ENCODE peak calls at places on chromosomes 11 and 22, in ten cellular contexts. One of them, this sample, is unnamed.

GRCh38 chr11:105781807-105782206 is 171.9 kb downstream of the GRIA4 start:
- DNase-seq in left lung: no peak
- DNase-seq in GM04503: no peak
- DNase-seq in posterior cingulate gyrus: no peak
- DNase-seq in T-helper 1 cell: no peak
- DNase-seq in GM20000: no peak
- DNase-seq in M059J: no peak
- DNase-seq in stimulated activated CD4-positive, alpha-beta T cell treated with anti-CD3 and anti-CD28 coated beads, Interleukin-4, amount 100 ng/mL, for 48 hours: no peak
- DNase-seq in CD8-positive, alpha-beta T cell: no peak
- DNase-seq in skeletal muscle cell: no peak
- DNase-seq in this sample: no peak

GRCh38 chr11:65793625-65794400 is 7.0 kb downstream of the OVOL1 start:
- DNase-seq in left lung: peak; percentile 54
- DNase-seq in T-helper 1 cell: no peak
- DNase-seq in GM04503: no peak
- DNase-seq in CD8-positive, alpha-beta T cell: no peak
- DNase-seq in GM20000: no peak
- DNase-seq in posterior cingulate gyrus: no peak
- DNase-seq in skeletal muscle cell: no peak
- DNase-seq in stimulated activated CD4-positive, alpha-beta T cell treated with anti-CD3 and anti-CD28 coated beads, Interleukin-4, amount 100 ng/mL, for 48 hours: no peak
- DNase-seq in M059J: no peak
- DNase-seq in this sample: no peak

GRCh38 chr11:86360775-86361395 is 13.8 kb upstream of the CCDC81 start:
- DNase-seq in CD8-positive, alpha-beta T cell: no peak
- DNase-seq in left lung: no peak
- DNase-seq in stimulated activated CD4-positive, alpha-beta T cell treated with anti-CD3 and anti-CD28 coated beads, Interleukin-4, amount 100 ng/mL, for 48 hours: no peak
- DNase-seq in GM20000: no peak
- DNase-seq in T-helper 1 cell: no peak
- DNase-seq in skeletal muscle cell: peak; percentile 24
- DNase-seq in posterior cingulate gyrus: no peak
- DNase-seq in GM04503: no peak
- DNase-seq in M059J: peak; percentile 48
- DNase-seq in this sample: peak; percentile 23

GRCh38 chr11:98183034-98183433 is 837.7 kb upstream of the CNTN5 start:
- DNase-seq in T-helper 1 cell: no peak
- DNase-seq in GM20000: no peak
- DNase-seq in posterior cingulate gyrus: no peak
- DNase-seq in CD8-positive, alpha-beta T cell: no peak
- DNase-seq in stimulated activated CD4-positive, alpha-beta T cell treated with anti-CD3 and anti-CD28 coated beads, Interleukin-4, amount 100 ng/mL, for 48 hours: no peak
- DNase-seq in M059J: peak; percentile 3
- DNase-seq in GM04503: no peak
- DNase-seq in skeletal muscle cell: no peak
- DNase-seq in left lung: no peak
- DNase-seq in this sample: no peak

GRCh38 chr11:58788355-58789023 is 56.0 kb downstream of the GLYATL2 start:
- DNase-seq in GM04503: no peak
- DNase-seq in T-helper 1 cell: no peak
- DNase-seq in GM20000: peak; percentile 53
- DNase-seq in stimulated activated CD4-positive, alpha-beta T cell treated with anti-CD3 and anti-CD28 coated beads, Interleukin-4, amount 100 ng/mL, for 48 hours: no peak
- DNase-seq in skeletal muscle cell: peak; percentile 5
- DNase-seq in posterior cingulate gyrus: peak; percentile 23
- DNase-seq in left lung: no peak
- DNase-seq in CD8-positive, alpha-beta T cell: no peak
- DNase-seq in M059J: peak; percentile 74
- DNase-seq in this sample: peak; percentile 34

GRCh38 chr11:46489668-46490560 is 98.3 kb upstream of the CHRM4 start:
- DNase-seq in skeletal muscle cell: no peak
- DNase-seq in GM04503: peak; percentile 12
- DNase-seq in stimulated activated CD4-positive, alpha-beta T cell treated with anti-CD3 and anti-CD28 coated beads, Interleukin-4, amount 100 ng/mL, for 48 hours: no peak
- DNase-seq in GM20000: peak; percentile 53
- DNase-seq in left lung: no peak
- DNase-seq in posterior cingulate gyrus: peak; percentile 25
- DNase-seq in CD8-positive, alpha-beta T cell: no peak
- DNase-seq in M059J: peak; percentile 63
- DNase-seq in T-helper 1 cell: no peak
- DNase-seq in this sample: peak; percentile 46

GRCh38 chr11:57321388-57321995 is 3.3 kb downstream of the TNKS1BP1 start:
- DNase-seq in skeletal muscle cell: no peak
- DNase-seq in GM20000: no peak
- DNase-seq in stimulated activated CD4-positive, alpha-beta T cell treated with anti-CD3 and anti-CD28 coated beads, Interleukin-4, amount 100 ng/mL, for 48 hours: no peak
- DNase-seq in GM04503: no peak
- DNase-seq in posterior cingulate gyrus: no peak
- DNase-seq in CD8-positive, alpha-beta T cell: no peak
- DNase-seq in T-helper 1 cell: no peak
- DNase-seq in M059J: no peak
- DNase-seq in left lung: no peak
- DNase-seq in this sample: no peak

GRCh38 chr11:76627541-76628082 is 42.9 kb downstream of the LRRC32 start:
- DNase-seq in GM04503: no peak
- DNase-seq in left lung: no peak
- DNase-seq in M059J: no peak
- DNase-seq in skeletal muscle cell: no peak
- DNase-seq in GM20000: no peak
- DNase-seq in posterior cingulate gyrus: no peak
- DNase-seq in CD8-positive, alpha-beta T cell: no peak
- DNase-seq in stimulated activated CD4-positive, alpha-beta T cell treated with anti-CD3 and anti-CD28 coated beads, Interleukin-4, amount 100 ng/mL, for 48 hours: no peak
- DNase-seq in T-helper 1 cell: no peak
- DNase-seq in this sample: no peak

GRCh38 chr11:65320386-65321075 is 5.9 kb downstream of the CDC42EP2 start:
- DNase-seq in left lung: peak; percentile 62
- DNase-seq in M059J: no peak
- DNase-seq in posterior cingulate gyrus: no peak
- DNase-seq in GM04503: no peak
- DNase-seq in CD8-positive, alpha-beta T cell: no peak
- DNase-seq in skeletal muscle cell: no peak
- DNase-seq in stimulated activated CD4-positive, alpha-beta T cell treated with anti-CD3 and anti-CD28 coated beads, Interleukin-4, amount 100 ng/mL, for 48 hours: no peak
- DNase-seq in GM20000: no peak
- DNase-seq in T-helper 1 cell: no peak
- DNase-seq in this sample: no peak

GRCh38 chr11:61893981-61894380 is 2.6 kb upstream of the FADS3 start:
- DNase-seq in posterior cingulate gyrus: no peak
- DNase-seq in GM04503: peak; percentile 88
- DNase-seq in CD8-positive, alpha-beta T cell: no peak
- DNase-seq in skeletal muscle cell: peak; percentile 75
- DNase-seq in left lung: no peak
- DNase-seq in GM20000: no peak
- DNase-seq in stimulated activated CD4-positive, alpha-beta T cell treated with anti-CD3 and anti-CD28 coated beads, Interleukin-4, amount 100 ng/mL, for 48 hours: no peak
- DNase-seq in M059J: peak; percentile 78
- DNase-seq in T-helper 1 cell: no peak
- DNase-seq in this sample: no peak

GRCh38 chr22:47201996-47202818 is 439.8 kb downstream of the TBC1D22A start:
- DNase-seq in left lung: no peak
- DNase-seq in CD8-positive, alpha-beta T cell: no peak
- DNase-seq in stimulated activated CD4-positive, alpha-beta T cell treated with anti-CD3 and anti-CD28 coated beads, Interleukin-4, amount 100 ng/mL, for 48 hours: no peak
- DNase-seq in GM20000: no peak
- DNase-seq in GM04503: no peak
- DNase-seq in T-helper 1 cell: no peak
- DNase-seq in M059J: no peak
- DNase-seq in skeletal muscle cell: no peak
- DNase-seq in posterior cingulate gyrus: no peak
- DNase-seq in this sample: no peak

GRCh38 chr11:723120-723883 is 17.3 kb downstream of the EPS8L2 start:
- DNase-seq in stimulated activated CD4-positive, alpha-beta T cell treated with anti-CD3 and anti-CD28 coated beads, Interleukin-4, amount 100 ng/mL, for 48 hours: no peak
- DNase-seq in GM04503: no peak
- DNase-seq in CD8-positive, alpha-beta T cell: no peak
- DNase-seq in GM20000: peak; percentile 85
- DNase-seq in skeletal muscle cell: no peak
- DNase-seq in T-helper 1 cell: no peak
- DNase-seq in M059J: peak; percentile 68
- DNase-seq in left lung: no peak
- DNase-seq in posterior cingulate gyrus: peak; percentile 56
- DNase-seq in this sample: no peak

GRCh38 chr11:8584096-8584495 is 9.9 kb downstream of the STK33 start:
- DNase-seq in stimulated activated CD4-positive, alpha-beta T cell treated with anti-CD3 and anti-CD28 coated beads, Interleukin-4, amount 100 ng/mL, for 48 hours: no peak
- DNase-seq in GM04503: no peak
- DNase-seq in GM20000: no peak
- DNase-seq in M059J: peak; percentile 42
- DNase-seq in T-helper 1 cell: no peak
- DNase-seq in left lung: no peak
- DNase-seq in CD8-positive, alpha-beta T cell: no peak
- DNase-seq in posterior cingulate gyrus: no peak
- DNase-seq in skeletal muscle cell: no peak
- DNase-seq in this sample: no peak

GRCh38 chr11:74970852-74971395 is 17.8 kb upstream of the NEU3 start:
- DNase-seq in CD8-positive, alpha-beta T cell: no peak
- DNase-seq in GM20000: no peak
- DNase-seq in stimulated activated CD4-positive, alpha-beta T cell treated with anti-CD3 and anti-CD28 coated beads, Interleukin-4, amount 100 ng/mL, for 48 hours: no peak
- DNase-seq in M059J: no peak
- DNase-seq in posterior cingulate gyrus: no peak
- DNase-seq in GM04503: no peak
- DNase-seq in left lung: no peak
- DNase-seq in skeletal muscle cell: no peak
- DNase-seq in T-helper 1 cell: no peak
- DNase-seq in this sample: no peak

GRCh38 chr22:30396871-30397655 is at the start of gene SEC14L2:
- DNase-seq in left lung: peak; percentile 88
- DNase-seq in GM04503: no peak
- DNase-seq in CD8-positive, alpha-beta T cell: peak; percentile 25
- DNase-seq in M059J: peak; percentile 61
- DNase-seq in stimulated activated CD4-positive, alpha-beta T cell treated with anti-CD3 and anti-CD28 coated beads, Interleukin-4, amount 100 ng/mL, for 48 hours: peak; percentile 61
- DNase-seq in T-helper 1 cell: peak; percentile 24
- DNase-seq in GM20000: peak; percentile 56
- DNase-seq in posterior cingulate gyrus: peak; percentile 87
- DNase-seq in skeletal muscle cell: no peak
- DNase-seq in this sample: peak; percentile 43

GRCh38 chr11:61009392-61010275 is 38.2 kb downstream of the CD6 start:
- DNase-seq in CD8-positive, alpha-beta T cell: no peak
- DNase-seq in M059J: no peak
- DNase-seq in skeletal muscle cell: no peak
- DNase-seq in GM04503: no peak
- DNase-seq in stimulated activated CD4-positive, alpha-beta T cell treated with anti-CD3 and anti-CD28 coated beads, Interleukin-4, amount 100 ng/mL, for 48 hours: no peak
- DNase-seq in T-helper 1 cell: no peak
- DNase-seq in GM20000: no peak
- DNase-seq in left lung: no peak
- DNase-seq in posterior cingulate gyrus: no peak
- DNase-seq in this sample: no peak

GRCh38 chr22:19937616-19938473 is 3.7 kb upstream of the COMT start:
- DNase-seq in posterior cingulate gyrus: no peak
- DNase-seq in GM20000: no peak
- DNase-seq in stimulated activated CD4-positive, alpha-beta T cell treated with anti-CD3 and anti-CD28 coated beads, Interleukin-4, amount 100 ng/mL, for 48 hours: no peak
- DNase-seq in T-helper 1 cell: no peak
- DNase-seq in GM04503: no peak
- DNase-seq in CD8-positive, alpha-beta T cell: no peak
- DNase-seq in skeletal muscle cell: no peak
- DNase-seq in M059J: no peak
- DNase-seq in left lung: peak; percentile 13
- DNase-seq in this sample: no peak

GRCh38 chr11:45457649-45458048 is 171.5 kb upstream of the SYT13 start:
- DNase-seq in GM04503: peak; percentile 42
- DNase-seq in T-helper 1 cell: no peak
- DNase-seq in posterior cingulate gyrus: no peak
- DNase-seq in left lung: no peak
- DNase-seq in stimulated activated CD4-positive, alpha-beta T cell treated with anti-CD3 and anti-CD28 coated beads, Interleukin-4, amount 100 ng/mL, for 48 hours: no peak
- DNase-seq in skeletal muscle cell: peak; percentile 79
- DNase-seq in M059J: peak; percentile 72
- DNase-seq in GM20000: no peak
- DNase-seq in CD8-positive, alpha-beta T cell: no peak
- DNase-seq in this sample: no peak

GRCh38 chr11:118604566-118604965 is 2.8 kb upstream of the PHLDB1 start:
- DNase-seq in M059J: no peak
- DNase-seq in posterior cingulate gyrus: no peak
- DNase-seq in left lung: no peak
- DNase-seq in skeletal muscle cell: no peak
- DNase-seq in GM04503: no peak
- DNase-seq in stimulated activated CD4-positive, alpha-beta T cell treated with anti-CD3 and anti-CD28 coated beads, Interleukin-4, amount 100 ng/mL, for 48 hours: no peak
- DNase-seq in T-helper 1 cell: no peak
- DNase-seq in GM20000: no peak
- DNase-seq in CD8-positive, alpha-beta T cell: no peak
- DNase-seq in this sample: no peak

GRCh38 chr11:18791175-18792065 is at the start of gene PTPN5:
- DNase-seq in posterior cingulate gyrus: no peak
- DNase-seq in left lung: no peak
- DNase-seq in GM04503: no peak
- DNase-seq in T-helper 1 cell: no peak
- DNase-seq in M059J: no peak
- DNase-seq in GM20000: no peak
- DNase-seq in skeletal muscle cell: no peak
- DNase-seq in CD8-positive, alpha-beta T cell: no peak
- DNase-seq in stimulated activated CD4-positive, alpha-beta T cell treated with anti-CD3 and anti-CD28 coated beads, Interleukin-4, amount 100 ng/mL, for 48 hours: no peak
- DNase-seq in this sample: no peak

GRCh38 chr22:50604623-50605348 is 4.2 kb downstream of the MAPK8IP2 start:
- DNase-seq in GM20000: peak; percentile 51
- DNase-seq in stimulated activated CD4-positive, alpha-beta T cell treated with anti-CD3 and anti-CD28 coated beads, Interleukin-4, amount 100 ng/mL, for 48 hours: no peak
- DNase-seq in CD8-positive, alpha-beta T cell: no peak
- DNase-seq in posterior cingulate gyrus: no peak
- DNase-seq in skeletal muscle cell: no peak
- DNase-seq in GM04503: no peak
- DNase-seq in left lung: peak; percentile 67
- DNase-seq in T-helper 1 cell: no peak
- DNase-seq in M059J: no peak
- DNase-seq in this sample: no peak

GRCh38 chr11:121909571-121909970 is 206.4 kb downstream of the BLID start:
- DNase-seq in stimulated activated CD4-positive, alpha-beta T cell treated with anti-CD3 and anti-CD28 coated beads, Interleukin-4, amount 100 ng/mL, for 48 hours: no peak
- DNase-seq in CD8-positive, alpha-beta T cell: no peak
- DNase-seq in T-helper 1 cell: no peak
- DNase-seq in skeletal muscle cell: no peak
- DNase-seq in posterior cingulate gyrus: no peak
- DNase-seq in GM04503: no peak
- DNase-seq in left lung: no peak
- DNase-seq in GM20000: no peak
- DNase-seq in M059J: peak; percentile 22
- DNase-seq in this sample: no peak

GRCh38 chr11:3010521-3011275 is 18.6 kb upstream of the NAP1L4 start:
- DNase-seq in CD8-positive, alpha-beta T cell: no peak
- DNase-seq in skeletal muscle cell: no peak
- DNase-seq in left lung: peak; percentile 58
- DNase-seq in stimulated activated CD4-positive, alpha-beta T cell treated with anti-CD3 and anti-CD28 coated beads, Interleukin-4, amount 100 ng/mL, for 48 hours: no peak
- DNase-seq in posterior cingulate gyrus: no peak
- DNase-seq in T-helper 1 cell: no peak
- DNase-seq in M059J: no peak
- DNase-seq in GM20000: no peak
- DNase-seq in GM04503: no peak
- DNase-seq in this sample: no peak

GRCh38 chr22:37559901-37560681 is at the start of gene CDC42EP1:
- DNase-seq in GM04503: no peak
- DNase-seq in skeletal muscle cell: no peak
- DNase-seq in CD8-positive, alpha-beta T cell: no peak
- DNase-seq in T-helper 1 cell: no peak
- DNase-seq in posterior cingulate gyrus: peak; percentile 82
- DNase-seq in left lung: peak; percentile 86
- DNase-seq in M059J: peak; percentile 59
- DNase-seq in GM20000: peak; percentile 52
- DNase-seq in stimulated activated CD4-positive, alpha-beta T cell treated with anti-CD3 and anti-CD28 coated beads, Interleukin-4, amount 100 ng/mL, for 48 hours: no peak
- DNase-seq in this sample: no peak

GRCh38 chr11:15818132-15818842 is 538.1 kb downstream of the SOX6 start:
- DNase-seq in M059J: no peak
- DNase-seq in GM20000: no peak
- DNase-seq in GM04503: no peak
- DNase-seq in stimulated activated CD4-positive, alpha-beta T cell treated with anti-CD3 and anti-CD28 coated beads, Interleukin-4, amount 100 ng/mL, for 48 hours: no peak
- DNase-seq in T-helper 1 cell: no peak
- DNase-seq in skeletal muscle cell: no peak
- DNase-seq in left lung: no peak
- DNase-seq in posterior cingulate gyrus: no peak
- DNase-seq in CD8-positive, alpha-beta T cell: no peak
- DNase-seq in this sample: no peak

GRCh38 chr11:50088231-50088630 is 55.6 kb downstream of the OR4C45 start:
- DNase-seq in stimulated activated CD4-positive, alpha-beta T cell treated with anti-CD3 and anti-CD28 coated beads, Interleukin-4, amount 100 ng/mL, for 48 hours: no peak
- DNase-seq in GM20000: no peak
- DNase-seq in GM04503: no peak
- DNase-seq in T-helper 1 cell: no peak
- DNase-seq in CD8-positive, alpha-beta T cell: no peak
- DNase-seq in posterior cingulate gyrus: no peak
- DNase-seq in M059J: peak; percentile 20
- DNase-seq in skeletal muscle cell: no peak
- DNase-seq in left lung: no peak
- DNase-seq in this sample: no peak

GRCh38 chr11:113817626-113818025 is 38.0 kb downstream of the CLDN25 start:
- DNase-seq in T-helper 1 cell: no peak
- DNase-seq in GM20000: no peak
- DNase-seq in left lung: no peak
- DNase-seq in skeletal muscle cell: no peak
- DNase-seq in M059J: no peak
- DNase-seq in CD8-positive, alpha-beta T cell: no peak
- DNase-seq in GM04503: no peak
- DNase-seq in posterior cingulate gyrus: no peak
- DNase-seq in stimulated activated CD4-positive, alpha-beta T cell treated with anti-CD3 and anti-CD28 coated beads, Interleukin-4, amount 100 ng/mL, for 48 hours: no peak
- DNase-seq in this sample: no peak

This sample was measured in HCT116.